ENCODE peak calls at places on chromosomes 12 and 14, in five cellular contexts. M, Y, S, E and W are unnamed samples.

GRCh38 chr14:66628646-66629045 is 120.7 kb downstream of the GPHN start:
- DNase-seq in M (no peak), Y (peak), S (no peak), E (no peak), W (no peak)

GRCh38 chr14:71686677-71687076 is 245.6 kb upstream of the RGS6 start:
- DNase-seq in M (no peak), Y (peak), S (no peak), E (no peak), W (no peak)

GRCh38 chr14:64209428-64210165 is 84.6 kb downstream of the ESR2 start:
- DNase-seq in M (no peak), Y (peak), S (no peak), E (no peak), W (no peak)

GRCh38 chr12:121400332-121401139 is 618 bp downstream of the RNF34 start:
- DNase-seq in M (peak), Y (peak), S (peak), E (peak), W (peak)

GRCh38 chr14:70567791-70568190 is 32.7 kb downstream of the MED6 start:
- DNase-seq in M (peak), Y (peak), S (peak), E (no peak), W (peak)

GRCh38 chr12:5272061-5272820 is 159.7 kb upstream of the NTF3 start:
- DNase-seq in M (no peak), Y (no peak), S (no peak), E (no peak), W (no peak)

GRCh38 chr12:6828671-6829531 is 694 bp downstream of the P3H3 start:
- DNase-seq in M (peak), Y (peak), S (peak), E (no peak), W (peak)

GRCh38 chr12:113456761-113457160 is 14.9 kb downstream of the LHX5 start:
- DNase-seq in M (no peak), Y (no peak), S (no peak), E (no peak), W (no peak)

GRCh38 chr12:39618701-39619100 is 902 bp downstream of the ABCD2 start:
- DNase-seq in M (no peak), Y (no peak), S (no peak), E (no peak), W (no peak)

GRCh38 chr14:87745507-87746118 is 247.4 kb downstream of the GALC start:
- DNase-seq in M (peak), Y (peak), S (peak), E (no peak), W (peak)

GRCh38 chr14:36340276-36340890 is 19.9 kb upstream of the MBIP start:
- DNase-seq in M (no peak), Y (no peak), S (no peak), E (no peak), W (no peak)

GRCh38 chr12:124588018-124588634 is 20.7 kb upstream of the NCOR2 start:
- DNase-seq in M (no peak), Y (no peak), S (no peak), E (no peak), W (no peak)

GRCh38 chr12:106282457-106283097 is 20.0 kb upstream of the TCP11L2 start:
- DNase-seq in M (peak), Y (peak), S (peak), E (peak), W (peak)

GRCh38 chr14:68444449-68445168 is 348.3 kb downstream of the ZFP36L1 start:
- DNase-seq in M (no peak), Y (peak), S (no peak), E (no peak), W (no peak)

GRCh38 chr12:101966496-101966895 is 89.1 kb downstream of the DRAM1 start:
- DNase-seq in M (no peak), Y (no peak), S (no peak), E (no peak), W (no peak)

GRCh38 chr12:93911436-93911835 is 234.3 kb downstream of the CRADD start:
- DNase-seq in M (no peak), Y (peak), S (no peak), E (no peak), W (no peak)

GRCh38 chr12:109927622-109928021 is 27.5 kb downstream of the TCHP start:
- DNase-seq in M (peak), Y (peak), S (peak), E (peak), W (peak)

GRCh38 chr12:57208946-57209282 is 7.7 kb upstream of the NXPH4 start:
- DNase-seq in M (no peak), Y (no peak), S (no peak), E (no peak), W (no peak)

GRCh38 chr14:89616425-89617141 is 199.6 kb upstream of the FOXN3 start:
- DNase-seq in M (peak), Y (peak), S (peak), E (peak), W (no peak)

GRCh38 chr14:92215579-92215978 is 93.8 kb downstream of the CPSF2 start:
- DNase-seq in M (no peak), Y (peak), S (no peak), E (no peak), W (peak)

GRCh38 chr14:65168840-65169239 is 66.5 kb upstream of the MAX start:
- DNase-seq in M (no peak), Y (peak), S (peak), E (no peak), W (peak)

GRCh38 chr12:95943231-95943842 is at the start of gene AMDHD1:
- DNase-seq in M (peak), Y (peak), S (peak), E (peak), W (peak)

GRCh38 chr14:35355981-35356839 is 48.3 kb downstream of the NFKBIA start:
- DNase-seq in M (peak), Y (peak), S (no peak), E (no peak), W (peak)

GRCh38 chr14:58747181-58747580 is 109.4 kb downstream of the DACT1 start:
- DNase-seq in M (peak), Y (peak), S (peak), E (no peak), W (peak)

GRCh38 chr14:60815371-60815770 is 80.8 kb downstream of the MNAT1 start:
- DNase-seq in M (no peak), Y (no peak), S (no peak), E (no peak), W (no peak)

GRCh38 chr12:13165578-13166120 is 30.9 kb upstream of the EMP1 start:
- DNase-seq in M (peak), Y (peak), S (peak), E (peak), W (peak)